ENCODE peak calls at places on chromosomes 3 and 15, in seven cellular contexts. One of them, this sample, is unnamed.

GRCh38 chr3:87509401-87509800 is 233.0 kb upstream of the POU1F1 start:
- DNase-seq in stimulated activated CD4-positive, alpha-beta T cell treated with anti-CD3 and anti-CD28 coated beads, TNF-alpha, amount 100 ng/mL, for 1 hour: no peak
- DNase-seq in cardiac fibroblast: no peak
- DNase-seq in GM20000: no peak
- DNase-seq in WERI-Rb-1: no peak
- DNase-seq in MM.1S: no peak
- DNase-seq in nephron progenitor cell: no peak
- DNase-seq in this sample: no peak

GRCh38 chr3:127074900-127075360 is 92.0 kb downstream of the PLXNA1 start:
- DNase-seq in stimulated activated CD4-positive, alpha-beta T cell treated with anti-CD3 and anti-CD28 coated beads, TNF-alpha, amount 100 ng/mL, for 1 hour: no peak
- DNase-seq in cardiac fibroblast: peak
- DNase-seq in GM20000: peak
- DNase-seq in WERI-Rb-1: peak
- DNase-seq in MM.1S: peak
- DNase-seq in nephron progenitor cell: no peak
- DNase-seq in this sample: no peak

GRCh38 chr15:43434436-43434835 is 58.5 kb downstream of the TP53BP1 start:
- DNase-seq in stimulated activated CD4-positive, alpha-beta T cell treated with anti-CD3 and anti-CD28 coated beads, TNF-alpha, amount 100 ng/mL, for 1 hour: no peak
- DNase-seq in cardiac fibroblast: no peak
- DNase-seq in GM20000: no peak
- DNase-seq in WERI-Rb-1: no peak
- DNase-seq in MM.1S: no peak
- DNase-seq in nephron progenitor cell: no peak
- DNase-seq in this sample: no peak

GRCh38 chr15:58423858-58424608 is 7.8 kb upstream of the LIPC start:
- DNase-seq in stimulated activated CD4-positive, alpha-beta T cell treated with anti-CD3 and anti-CD28 coated beads, TNF-alpha, amount 100 ng/mL, for 1 hour: no peak
- DNase-seq in cardiac fibroblast: no peak
- DNase-seq in GM20000: no peak
- DNase-seq in WERI-Rb-1: no peak
- DNase-seq in MM.1S: no peak
- DNase-seq in nephron progenitor cell: no peak
- DNase-seq in this sample: no peak

GRCh38 chr15:20353966-20354883 is 187.4 kb downstream of the GOLGA6L6 start:
- DNase-seq in stimulated activated CD4-positive, alpha-beta T cell treated with anti-CD3 and anti-CD28 coated beads, TNF-alpha, amount 100 ng/mL, for 1 hour: no peak
- DNase-seq in cardiac fibroblast: no peak
- DNase-seq in GM20000: peak
- DNase-seq in WERI-Rb-1: no peak
- DNase-seq in MM.1S: no peak
- DNase-seq in nephron progenitor cell: no peak
- DNase-seq in this sample: no peak

GRCh38 chr3:133870822-133871221 is 24.9 kb downstream of the RAB6B start:
- DNase-seq in stimulated activated CD4-positive, alpha-beta T cell treated with anti-CD3 and anti-CD28 coated beads, TNF-alpha, amount 100 ng/mL, for 1 hour: no peak
- DNase-seq in cardiac fibroblast: no peak
- DNase-seq in GM20000: no peak
- DNase-seq in WERI-Rb-1: no peak
- DNase-seq in MM.1S: no peak
- DNase-seq in nephron progenitor cell: no peak
- DNase-seq in this sample: no peak

GRCh38 chr15:79965836-79966630 is 5.0 kb downstream of the BCL2A1 start:
- DNase-seq in stimulated activated CD4-positive, alpha-beta T cell treated with anti-CD3 and anti-CD28 coated beads, TNF-alpha, amount 100 ng/mL, for 1 hour: no peak
- DNase-seq in cardiac fibroblast: no peak
- DNase-seq in GM20000: no peak
- DNase-seq in WERI-Rb-1: no peak
- DNase-seq in MM.1S: no peak
- DNase-seq in nephron progenitor cell: no peak
- DNase-seq in this sample: no peak

GRCh38 chr3:13861461-13861860 is 18.4 kb downstream of the WNT7A start:
- DNase-seq in stimulated activated CD4-positive, alpha-beta T cell treated with anti-CD3 and anti-CD28 coated beads, TNF-alpha, amount 100 ng/mL, for 1 hour: no peak
- DNase-seq in cardiac fibroblast: no peak
- DNase-seq in GM20000: no peak
- DNase-seq in WERI-Rb-1: no peak
- DNase-seq in MM.1S: no peak
- DNase-seq in nephron progenitor cell: no peak
- DNase-seq in this sample: no peak

GRCh38 chr3:33277193-33277882 is at the start of gene FBXL2:
- DNase-seq in stimulated activated CD4-positive, alpha-beta T cell treated with anti-CD3 and anti-CD28 coated beads, TNF-alpha, amount 100 ng/mL, for 1 hour: no peak
- DNase-seq in cardiac fibroblast: peak
- DNase-seq in GM20000: peak
- DNase-seq in WERI-Rb-1: peak
- DNase-seq in MM.1S: peak
- DNase-seq in nephron progenitor cell: peak
- DNase-seq in this sample: no peak